ENCODE peak calls at places on chromosomes 12 and 14, in nine cellular contexts. One of them, this sample, is unnamed.

GRCh38 chr14:94665121-94665520 is 52.9 kb downstream of the SERPINA3 start:
- DNase-seq in cardiac fibroblast: peak
- DNase-seq in right lobe of liver: peak
- DNase-seq in AG04450: peak
- DNase-seq in thyroid gland: no peak
- DNase-seq in foreskin fibroblast: peak
- DNase-seq in kidney epithelial cell: no peak
- DNase-seq in CD4-positive, alpha-beta T cell: no peak
- DNase-seq in AG09319: peak
- DNase-seq in this sample: no peak

GRCh38 chr12:67299936-67300335 is 30.8 kb downstream of the CAND1 start:
- DNase-seq in right lobe of liver: no peak
- DNase-seq in foreskin fibroblast: no peak
- DNase-seq in thyroid gland: no peak
- DNase-seq in CD4-positive, alpha-beta T cell: no peak
- DNase-seq in AG04450: no peak
- DNase-seq in cardiac fibroblast: no peak
- DNase-seq in AG09319: no peak
- DNase-seq in kidney epithelial cell: no peak
- DNase-seq in this sample: no peak

GRCh38 chr14:69491226-69491625 is 6.7 kb downstream of the PLEKHD1 start:
- DNase-seq in AG09319: no peak
- DNase-seq in CD4-positive, alpha-beta T cell: no peak
- DNase-seq in foreskin fibroblast: no peak
- DNase-seq in right lobe of liver: no peak
- DNase-seq in thyroid gland: no peak
- DNase-seq in kidney epithelial cell: no peak
- DNase-seq in cardiac fibroblast: no peak
- DNase-seq in AG04450: no peak
- DNase-seq in this sample: no peak

GRCh38 chr12:10940389-10940788 is 1.3 kb upstream of the TAS2R14 start:
- DNase-seq in AG04450: peak
- DNase-seq in right lobe of liver: no peak
- DNase-seq in CD4-positive, alpha-beta T cell: no peak
- DNase-seq in kidney epithelial cell: peak
- DNase-seq in AG09319: no peak
- DNase-seq in cardiac fibroblast: peak
- DNase-seq in foreskin fibroblast: peak
- DNase-seq in thyroid gland: no peak
- DNase-seq in this sample: no peak

GRCh38 chr14:51458563-51458955 is 193.2 kb upstream of the FRMD6 start:
- DNase-seq in right lobe of liver: no peak
- DNase-seq in cardiac fibroblast: peak
- DNase-seq in thyroid gland: no peak
- DNase-seq in foreskin fibroblast: peak
- DNase-seq in kidney epithelial cell: no peak
- DNase-seq in AG04450: peak
- DNase-seq in AG09319: no peak
- DNase-seq in CD4-positive, alpha-beta T cell: no peak
- DNase-seq in this sample: no peak

GRCh38 chr14:53355581-53356112 is 202.5 kb upstream of the DDHD1 start:
- DNase-seq in thyroid gland: no peak
- DNase-seq in CD4-positive, alpha-beta T cell: no peak
- DNase-seq in cardiac fibroblast: peak
- DNase-seq in kidney epithelial cell: peak
- DNase-seq in AG04450: no peak
- DNase-seq in foreskin fibroblast: peak
- DNase-seq in right lobe of liver: no peak
- DNase-seq in AG09319: no peak
- DNase-seq in this sample: no peak

GRCh38 chr12:90922068-90922743 is 32.8 kb downstream of the CCER1 start:
- DNase-seq in CD4-positive, alpha-beta T cell: no peak
- DNase-seq in thyroid gland: no peak
- DNase-seq in right lobe of liver: no peak
- DNase-seq in AG09319: peak
- DNase-seq in foreskin fibroblast: peak
- DNase-seq in AG04450: no peak
- DNase-seq in cardiac fibroblast: peak
- DNase-seq in kidney epithelial cell: no peak
- DNase-seq in this sample: no peak

GRCh38 chr14:95548328-95548929 is 13.6 kb downstream of the GLRX5 start:
- DNase-seq in AG04450: no peak
- DNase-seq in foreskin fibroblast: no peak
- DNase-seq in cardiac fibroblast: no peak
- DNase-seq in thyroid gland: no peak
- DNase-seq in right lobe of liver: no peak
- DNase-seq in kidney epithelial cell: no peak
- DNase-seq in AG09319: no peak
- DNase-seq in CD4-positive, alpha-beta T cell: no peak
- DNase-seq in this sample: no peak

GRCh38 chr12:25769076-25769945 is 189.2 kb upstream of the RASSF8 start:
- DNase-seq in thyroid gland: no peak
- DNase-seq in cardiac fibroblast: peak
- DNase-seq in right lobe of liver: no peak
- DNase-seq in kidney epithelial cell: peak
- DNase-seq in AG04450: peak
- DNase-seq in CD4-positive, alpha-beta T cell: no peak
- DNase-seq in foreskin fibroblast: peak
- DNase-seq in AG09319: peak
- DNase-seq in this sample: no peak

DNA sequence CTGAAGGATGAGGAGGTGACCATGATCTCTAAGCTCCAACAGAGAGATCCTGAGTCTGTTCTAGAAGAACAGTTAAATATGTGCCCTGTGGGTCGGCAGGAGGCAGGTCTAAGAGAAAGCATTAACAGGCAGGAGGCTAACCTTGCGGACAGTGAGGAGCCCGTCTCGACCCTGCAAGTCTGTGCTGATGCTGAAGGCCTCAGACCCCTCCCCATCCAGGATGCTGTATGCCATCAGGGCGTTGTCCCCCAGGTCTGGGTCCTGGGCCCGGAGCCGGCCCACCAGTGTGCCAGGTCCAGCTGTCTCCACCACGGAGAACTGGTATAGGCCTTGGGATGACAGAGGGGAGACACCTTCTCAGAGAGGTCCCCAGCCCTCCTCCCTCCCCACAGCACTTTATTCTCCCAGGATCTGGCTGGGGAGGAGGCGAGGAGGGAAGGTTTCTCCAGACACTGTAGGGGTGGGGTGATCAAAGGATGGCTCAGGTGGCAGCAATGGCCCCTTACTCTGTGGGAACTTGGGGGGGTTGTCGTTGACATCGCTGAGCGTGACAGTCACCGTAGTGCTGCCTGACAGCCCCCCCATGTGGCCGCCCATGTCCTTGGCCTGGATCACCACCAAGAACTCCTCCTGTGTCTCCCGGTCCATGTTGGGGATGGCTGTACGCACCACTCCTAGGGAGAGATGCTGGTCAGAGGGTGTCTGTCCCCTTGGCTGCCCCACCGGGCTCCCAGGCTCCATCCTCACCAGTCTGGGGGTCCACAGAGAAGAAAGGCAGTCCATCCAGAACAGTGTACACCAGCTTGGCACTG is 3.1 kb downstream of the CDH24 start:
- DNase-seq in thyroid gland: no peak
- DNase-seq in cardiac fibroblast: peak
- DNase-seq in foreskin fibroblast: peak
- DNase-seq in AG09319: no peak
- DNase-seq in kidney epithelial cell: no peak
- DNase-seq in AG04450: no peak
- DNase-seq in CD4-positive, alpha-beta T cell: no peak
- DNase-seq in right lobe of liver: no peak
- DNase-seq in this sample: peak
- TF ChIP-seq CTCF in thyroid gland: no peak
- TF ChIP-seq CTCF in cardiac fibroblast: peak
- TF ChIP-seq CTCF in foreskin fibroblast: no peak
- TF ChIP-seq CTCF in AG09319: no peak
- TF ChIP-seq CTCF in kidney epithelial cell: peak
- TF ChIP-seq CTCF in AG04450: no peak
- TF ChIP-seq CTCF in CD4-positive, alpha-beta T cell: no peak
- TF ChIP-seq CTCF in right lobe of liver: no peak
- TF ChIP-seq CTCF in this sample: no peak

DNA sequence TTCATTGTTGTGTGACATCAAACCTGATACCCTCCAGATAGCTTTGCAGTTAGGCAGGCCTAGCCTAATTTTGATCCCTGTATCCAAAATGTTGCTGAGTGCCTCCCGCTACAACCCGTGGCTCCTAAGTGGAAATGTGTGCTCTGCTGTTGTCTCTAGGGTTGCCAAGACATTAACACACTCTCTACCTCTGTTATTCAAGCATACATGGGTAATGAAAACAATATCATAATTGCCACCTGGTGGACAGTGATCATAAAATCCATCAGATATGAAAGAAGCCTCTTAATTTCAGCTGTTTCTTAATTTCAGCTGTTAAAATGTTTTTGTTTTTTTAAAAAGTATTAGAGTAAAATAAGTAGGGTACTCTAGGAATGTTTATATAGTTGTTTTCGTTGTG is 93.5 kb downstream of the PLEKHA5 start:
- DNase-seq in cardiac fibroblast: no peak
- DNase-seq in thyroid gland: no peak
- DNase-seq in AG09319: no peak
- DNase-seq in kidney epithelial cell: no peak
- DNase-seq in AG04450: no peak
- DNase-seq in right lobe of liver: no peak
- DNase-seq in CD4-positive, alpha-beta T cell: no peak
- DNase-seq in foreskin fibroblast: no peak
- DNase-seq in this sample: no peak
- TF ChIP-seq CTCF in cardiac fibroblast: no peak
- TF ChIP-seq CTCF in thyroid gland: no peak
- TF ChIP-seq CTCF in AG09319: no peak
- TF ChIP-seq CTCF in kidney epithelial cell: no peak
- TF ChIP-seq CTCF in AG04450: peak
- TF ChIP-seq CTCF in right lobe of liver: peak
- TF ChIP-seq CTCF in CD4-positive, alpha-beta T cell: no peak
- TF ChIP-seq CTCF in foreskin fibroblast: no peak
- TF ChIP-seq CTCF in this sample: peak

DNA sequence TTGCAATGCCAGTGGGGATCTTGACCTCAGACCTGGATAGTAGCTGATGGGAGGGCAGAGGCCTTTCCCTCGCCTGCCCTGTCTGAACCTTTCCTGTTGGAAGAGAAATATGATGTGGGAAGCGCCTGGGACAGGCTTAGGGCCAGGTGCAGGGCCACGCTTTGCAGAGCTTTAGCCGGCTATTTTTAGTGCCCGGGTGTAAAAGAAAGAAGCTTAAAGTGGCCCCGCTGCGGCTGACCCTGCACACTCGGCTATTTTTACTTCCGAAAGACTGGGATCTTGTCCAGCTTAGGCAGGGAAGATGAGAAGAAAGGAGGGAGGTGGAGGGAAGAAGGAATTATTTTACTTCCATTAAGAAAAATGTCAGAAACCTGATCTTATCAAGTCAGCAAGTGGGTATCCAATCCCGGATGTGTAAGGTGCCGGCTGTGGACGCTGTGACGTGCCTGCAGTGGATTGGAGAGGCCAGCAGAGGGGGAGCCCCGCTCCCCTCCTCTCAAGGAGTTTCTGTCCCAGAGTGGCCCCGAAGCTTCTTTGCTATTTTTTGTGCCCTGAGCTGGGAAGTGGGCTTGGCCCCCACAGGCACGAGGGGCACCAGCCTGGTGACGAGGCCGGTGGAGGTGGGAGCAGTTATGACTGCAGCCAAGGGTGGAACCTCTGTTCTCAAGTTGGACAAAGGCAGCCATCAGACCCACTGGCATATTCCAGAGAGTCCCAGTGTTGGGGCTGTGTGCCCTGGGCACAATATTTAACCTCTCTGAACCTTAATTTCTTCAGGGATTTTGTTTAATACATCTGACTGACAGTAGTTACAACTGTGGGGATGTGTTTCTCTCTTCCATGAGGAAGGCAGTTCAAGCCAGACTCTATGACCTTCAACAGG is 97.7 kb downstream of the ESRRB start:
- DNase-seq in cardiac fibroblast: peak
- DNase-seq in thyroid gland: peak
- DNase-seq in CD4-positive, alpha-beta T cell: no peak
- DNase-seq in AG04450: no peak
- DNase-seq in kidney epithelial cell: no peak
- DNase-seq in right lobe of liver: no peak
- DNase-seq in foreskin fibroblast: no peak
- DNase-seq in AG09319: no peak
- DNase-seq in this sample: no peak
- TF ChIP-seq CTCF in cardiac fibroblast: no peak
- TF ChIP-seq CTCF in thyroid gland: no peak
- TF ChIP-seq CTCF in CD4-positive, alpha-beta T cell: no peak
- TF ChIP-seq CTCF in AG04450: peak
- TF ChIP-seq CTCF in kidney epithelial cell: peak
- TF ChIP-seq CTCF in right lobe of liver: no peak
- TF ChIP-seq CTCF in foreskin fibroblast: no peak
- TF ChIP-seq CTCF in AG09319: no peak
- TF ChIP-seq CTCF in this sample: no peak

GRCh38 chr12:131266591-131267467 is 313.1 kb downstream of the ADGRD1 start:
- DNase-seq in AG04450: no peak
- DNase-seq in kidney epithelial cell: no peak
- DNase-seq in AG09319: no peak
- DNase-seq in CD4-positive, alpha-beta T cell: no peak
- DNase-seq in cardiac fibroblast: no peak
- DNase-seq in foreskin fibroblast: no peak
- DNase-seq in right lobe of liver: no peak
- DNase-seq in thyroid gland: no peak
- DNase-seq in this sample: no peak

GRCh38 chr12:131267576-131267975 is 313.9 kb downstream of the ADGRD1 start:
- DNase-seq in foreskin fibroblast: no peak
- DNase-seq in kidney epithelial cell: no peak
- DNase-seq in AG09319: no peak
- DNase-seq in right lobe of liver: no peak
- DNase-seq in CD4-positive, alpha-beta T cell: no peak
- DNase-seq in cardiac fibroblast: no peak
- DNase-seq in thyroid gland: no peak
- DNase-seq in AG04450: no peak
- DNase-seq in this sample: no peak

GRCh38 chr12:131261906-131262305 is 308.2 kb downstream of the ADGRD1 start:
- DNase-seq in CD4-positive, alpha-beta T cell: no peak
- DNase-seq in foreskin fibroblast: no peak
- DNase-seq in cardiac fibroblast: no peak
- DNase-seq in thyroid gland: peak
- DNase-seq in AG09319: no peak
- DNase-seq in AG04450: no peak
- DNase-seq in right lobe of liver: no peak
- DNase-seq in kidney epithelial cell: no peak
- DNase-seq in this sample: no peak

GRCh38 chr12:131263626-131264025 is 309.9 kb downstream of the ADGRD1 start:
- DNase-seq in CD4-positive, alpha-beta T cell: no peak
- DNase-seq in kidney epithelial cell: no peak
- DNase-seq in AG09319: no peak
- DNase-seq in cardiac fibroblast: no peak
- DNase-seq in AG04450: no peak
- DNase-seq in right lobe of liver: no peak
- DNase-seq in foreskin fibroblast: no peak
- DNase-seq in thyroid gland: no peak
- DNase-seq in this sample: no peak

DNA sequence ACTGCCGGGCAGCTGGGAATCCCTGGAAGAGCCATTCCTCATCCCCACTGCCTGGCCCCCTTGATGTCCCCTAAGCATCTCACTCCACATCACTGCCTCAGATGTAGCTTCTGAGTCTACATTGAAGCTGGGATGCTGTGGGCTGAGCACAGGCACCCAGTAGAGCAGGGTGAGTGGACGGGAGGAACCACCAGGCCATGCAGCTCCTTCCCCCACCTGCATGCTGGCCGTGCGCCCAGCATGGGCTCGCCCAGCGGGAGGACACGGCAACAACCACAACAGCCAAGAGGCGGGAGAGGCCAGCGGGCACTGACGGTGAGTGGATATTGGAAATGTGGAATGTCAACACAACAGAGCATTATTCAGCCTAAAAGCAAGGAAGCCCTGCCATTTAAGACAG is 310.9 kb downstream of the ADGRD1 start:
- DNase-seq in cardiac fibroblast: no peak
- DNase-seq in foreskin fibroblast: no peak
- DNase-seq in kidney epithelial cell: no peak
- DNase-seq in right lobe of liver: no peak
- DNase-seq in AG04450: no peak
- DNase-seq in thyroid gland: peak
- DNase-seq in AG09319: no peak
- DNase-seq in CD4-positive, alpha-beta T cell: no peak
- DNase-seq in this sample: no peak
- TF ChIP-seq CTCF in cardiac fibroblast: no peak
- TF ChIP-seq CTCF in foreskin fibroblast: no peak
- TF ChIP-seq CTCF in kidney epithelial cell: no peak
- TF ChIP-seq CTCF in right lobe of liver: no peak
- TF ChIP-seq CTCF in AG04450: no peak
- TF ChIP-seq CTCF in thyroid gland: no peak
- TF ChIP-seq CTCF in AG09319: no peak
- TF ChIP-seq CTCF in CD4-positive, alpha-beta T cell: no peak
- TF ChIP-seq CTCF in this sample: no peak